ENCODE peak calls at places on chromosomes 5 and 9, in seven cellular contexts. O, B, V, A, S, K and D are unnamed samples.

GRCh38 chr5:57816108-57816507 is 333.5 kb upstream of the ACTBL2 start:
- DNase-seq in O (no peak), B (no peak), V (no peak), A (peak), S (peak), K (no peak), D (no peak)

GRCh38 chr9:113652355-113653152 is 189.0 kb downstream of the RGS3 start:
- DNase-seq in O (no peak), B (no peak), V (no peak), A (no peak), S (no peak), K (no peak), D (no peak)

GRCh38 chr9:16828335-16829281 is 41.9 kb downstream of the BNC2 start:
- DNase-seq in O (peak), B (peak), V (peak), A (no peak), S (no peak), K (peak), D (no peak)

GRCh38 chr9:130471411-130472183 is 26.8 kb downstream of the ASS1 start:
- DNase-seq in O (no peak), B (no peak), V (no peak), A (no peak), S (no peak), K (no peak), D (no peak)

GRCh38 chr9:117189121-117189520 is 225.7 kb downstream of the ASTN2 start:
- DNase-seq in O (no peak), B (no peak), V (no peak), A (no peak), S (no peak), K (no peak), D (no peak)

GRCh38 chr5:167899490-167899889 is 392.0 kb upstream of the WWC1 start:
- DNase-seq in O (no peak), B (no peak), V (no peak), A (no peak), S (no peak), K (no peak), D (no peak)

GRCh38 chr9:92501671-92502393 is 19.5 kb upstream of the ASPN start:
- DNase-seq in O (peak), B (no peak), V (no peak), A (peak), S (peak), K (peak), D (no peak)

GRCh38 chr5:175328687-175329086 is 115.3 kb downstream of the DRD1 start:
- DNase-seq in O (no peak), B (no peak), V (no peak), A (no peak), S (no peak), K (no peak), D (no peak)

GRCh38 chr5:76325876-76326491 is 77.1 kb upstream of the IQGAP2 start:
- DNase-seq in O (no peak), B (no peak), V (no peak), A (no peak), S (no peak), K (no peak), D (no peak)

GRCh38 chr5:142007237-142007544 is 5.6 kb downstream of the GNPDA1 start:
- DNase-seq in O (no peak), B (no peak), V (no peak), A (no peak), S (no peak), K (no peak), D (no peak)
- TF ChIP-seq CTCF in O (no peak), B (no peak), V (no peak), A (no peak), S (no peak), K (no peak), D (no peak)

GRCh38 chr5:124679578-124680210 is 66.7 kb downstream of the ZNF608 start:
- DNase-seq in O (no peak), B (no peak), V (no peak), A (no peak), S (no peak), K (no peak), D (no peak)
- TF ChIP-seq CTCF in O (no peak), B (no peak), V (no peak), A (no peak), S (no peak), K (no peak), D (no peak)

GRCh38 chr9:137070906-137071275 is 534 bp upstream of the SAPCD2 start:
- DNase-seq in O (no peak), B (peak), V (peak), A (no peak), S (no peak), K (no peak), D (no peak)
- TF ChIP-seq CTCF in O (no peak), B (peak), V (no peak), A (peak), S (no peak), K (peak), D (no peak)

GRCh38 chr9:4662989-4663792 is 1.1 kb downstream of the PLPP6 start:
- DNase-seq in O (no peak), B (no peak), V (no peak), A (no peak), S (no peak), K (no peak), D (no peak)

GRCh38 chr9:4661165-4662095 is 664 bp upstream of the PLPP6 start:
- DNase-seq in O (no peak), B (no peak), V (no peak), A (no peak), S (no peak), K (no peak), D (no peak)

GRCh38 chr9:4663956-4664355 is 1.9 kb downstream of the PLPP6 start:
- DNase-seq in O (no peak), B (no peak), V (no peak), A (no peak), S (no peak), K (no peak), D (no peak)

GRCh38 chr9:4665357-4665756 is 923 bp downstream of the SPATA6L start:
- DNase-seq in O (no peak), B (no peak), V (no peak), A (no peak), S (no peak), K (no peak), D (no peak)

GRCh38 chr9:4662108-4662988 is at the start of gene PLPP6:
- DNase-seq in O (peak), B (peak), V (peak), A (no peak), S (peak), K (peak), D (peak)
- TF ChIP-seq CTCF in O (no peak), B (peak), V (peak), A (peak), S (peak), K (peak), D (no peak)

GRCh38 chr5:67214713-67215591 is 18.4 kb upstream of the CD180 start:
- DNase-seq in O (no peak), B (no peak), V (no peak), A (no peak), S (no peak), K (no peak), D (no peak)
- TF ChIP-seq CTCF in O (no peak), B (no peak), V (no peak), A (no peak), S (no peak), K (no peak), D (no peak)

DNA sequence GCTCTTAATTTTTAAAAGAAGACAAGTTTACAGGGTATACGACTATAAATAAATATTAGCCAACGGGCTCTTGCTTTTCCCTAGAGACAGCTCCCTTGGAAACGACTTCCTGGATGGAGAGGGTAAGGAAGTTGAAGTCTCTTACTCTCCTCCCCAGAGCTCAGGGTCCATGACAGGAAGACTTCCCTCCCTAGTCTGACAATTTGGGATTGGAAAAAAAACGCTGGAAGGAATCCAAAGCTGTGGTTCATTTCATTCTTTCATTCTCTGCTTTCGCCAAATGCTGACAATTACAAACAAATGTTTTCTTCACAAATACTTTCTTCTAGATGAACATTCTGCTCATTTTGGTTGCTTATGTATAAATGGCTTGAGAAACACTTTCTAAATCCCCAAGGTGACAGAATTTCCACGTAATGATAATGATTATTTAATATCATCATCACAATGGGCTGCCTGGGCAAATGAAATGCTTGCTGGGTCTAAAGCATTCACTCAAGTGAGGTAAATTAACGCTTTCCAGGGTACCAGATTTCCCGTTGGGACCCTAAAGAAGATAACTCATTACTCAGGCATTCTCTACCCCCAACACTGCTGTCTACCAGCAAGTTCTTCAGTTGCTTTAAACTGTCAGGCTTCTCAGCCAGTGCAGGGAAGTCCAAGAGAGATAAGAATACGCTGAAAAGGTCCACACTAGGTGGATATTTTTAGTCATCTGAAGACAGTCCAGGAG is 139.8 kb upstream of the SLC30A5 start:
- DNase-seq in O (peak), B (no peak), V (no peak), A (peak), S (no peak), K (no peak), D (no peak)
- TF ChIP-seq CTCF in O (no peak), B (no peak), V (no peak), A (no peak), S (no peak), K (no peak), D (no peak)